ENCODE peak calls at places on chromosomes 3 and 15, in six cellular contexts. One of them, this sample, is unnamed.
A peak's percentile ranks its signal among the peaks of the same experiment; 100 is the strongest.

GRCh38 chr3:178967184-178967532 is 104.5 kb downstream of the ZMAT3 start:
- DNase-seq in H1: no peak
- DNase-seq in CD8-positive, alpha-beta T cell: no peak
- DNase-seq in CD4-positive, alpha-beta T cell: no peak
- DNase-seq in SK-N-SH: no peak
- DNase-seq in endothelial cell: no peak
- DNase-seq in this sample: no peak

GRCh38 chr3:50340404-50341329 is at the start of gene RASSF1:
- DNase-seq in H1: no peak
- DNase-seq in CD8-positive, alpha-beta T cell: peak; percentile 70
- DNase-seq in CD4-positive, alpha-beta T cell: peak; percentile 39
- DNase-seq in SK-N-SH: no peak
- DNase-seq in endothelial cell: no peak
- DNase-seq in this sample: no peak

GRCh38 chr3:78398401-78398800 is 1358.5 kb downstream of the ROBO2 start:
- DNase-seq in H1: no peak
- DNase-seq in CD8-positive, alpha-beta T cell: no peak
- DNase-seq in CD4-positive, alpha-beta T cell: no peak
- DNase-seq in SK-N-SH: no peak
- DNase-seq in endothelial cell: no peak
- DNase-seq in this sample: no peak

GRCh38 chr3:21170964-21171363 is 580.0 kb downstream of the ZNF385D start:
- DNase-seq in H1: peak; percentile 1
- DNase-seq in CD8-positive, alpha-beta T cell: no peak
- DNase-seq in CD4-positive, alpha-beta T cell: no peak
- DNase-seq in SK-N-SH: peak; percentile 17
- DNase-seq in endothelial cell: peak; percentile 43
- DNase-seq in this sample: no peak

GRCh38 chr15:85172846-85173490 is 191.3 kb downstream of the PDE8A start:
- DNase-seq in H1: no peak
- DNase-seq in CD8-positive, alpha-beta T cell: no peak
- DNase-seq in CD4-positive, alpha-beta T cell: no peak
- DNase-seq in SK-N-SH: no peak
- DNase-seq in endothelial cell: no peak
- DNase-seq in this sample: no peak

GRCh38 chr3:102605146-102605545 is 170.3 kb downstream of the ZPLD1 start:
- DNase-seq in H1: no peak
- DNase-seq in CD8-positive, alpha-beta T cell: no peak
- DNase-seq in CD4-positive, alpha-beta T cell: no peak
- DNase-seq in SK-N-SH: no peak
- DNase-seq in endothelial cell: no peak
- DNase-seq in this sample: no peak

GRCh38 chr15:81813215-81813614 is 232.6 kb downstream of the MEX3B start:
- DNase-seq in H1: peak; percentile 9
- DNase-seq in CD8-positive, alpha-beta T cell: no peak
- DNase-seq in CD4-positive, alpha-beta T cell: no peak
- DNase-seq in SK-N-SH: peak; percentile 24
- DNase-seq in endothelial cell: no peak
- DNase-seq in this sample: no peak

GRCh38 chr15:63157891-63158431 is 684 bp upstream of the RPS27L start:
- DNase-seq in H1: no peak
- DNase-seq in CD8-positive, alpha-beta T cell: peak; percentile 35
- DNase-seq in CD4-positive, alpha-beta T cell: no peak
- DNase-seq in SK-N-SH: peak; percentile 80
- DNase-seq in endothelial cell: peak; percentile 46
- DNase-seq in this sample: peak; percentile 30

DNA sequence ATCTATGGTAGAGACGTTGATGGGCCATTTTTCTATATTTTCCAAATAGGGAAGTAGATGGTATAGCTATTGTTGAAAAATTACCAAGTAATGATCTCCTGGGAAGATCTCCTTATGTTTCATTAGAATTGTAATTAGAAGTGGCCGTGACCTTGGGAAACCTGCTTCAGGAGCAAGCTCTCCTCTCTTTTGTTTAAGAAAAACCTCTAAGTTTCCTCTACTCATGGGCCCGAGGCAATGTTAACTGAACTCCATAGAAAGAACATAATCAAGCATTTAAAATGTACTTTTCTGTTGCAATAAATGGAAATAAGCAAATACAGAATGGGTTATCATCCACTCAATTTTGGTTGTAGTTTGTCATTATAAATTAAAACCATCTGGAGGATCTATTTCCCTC is 511.2 kb upstream of the MDFIC2 start:
- DNase-seq in H1: no peak
- DNase-seq in CD8-positive, alpha-beta T cell: no peak
- DNase-seq in CD4-positive, alpha-beta T cell: no peak
- DNase-seq in SK-N-SH: no peak
- DNase-seq in endothelial cell: no peak
- DNase-seq in this sample: no peak
- TF ChIP-seq CTCF in H1: no peak
- TF ChIP-seq CTCF in CD8-positive, alpha-beta T cell: no peak
- TF ChIP-seq CTCF in CD4-positive, alpha-beta T cell: no peak
- TF ChIP-seq CTCF in SK-N-SH: no peak
- TF ChIP-seq CTCF in endothelial cell: no peak
- TF ChIP-seq CTCF in this sample: no peak

DNA sequence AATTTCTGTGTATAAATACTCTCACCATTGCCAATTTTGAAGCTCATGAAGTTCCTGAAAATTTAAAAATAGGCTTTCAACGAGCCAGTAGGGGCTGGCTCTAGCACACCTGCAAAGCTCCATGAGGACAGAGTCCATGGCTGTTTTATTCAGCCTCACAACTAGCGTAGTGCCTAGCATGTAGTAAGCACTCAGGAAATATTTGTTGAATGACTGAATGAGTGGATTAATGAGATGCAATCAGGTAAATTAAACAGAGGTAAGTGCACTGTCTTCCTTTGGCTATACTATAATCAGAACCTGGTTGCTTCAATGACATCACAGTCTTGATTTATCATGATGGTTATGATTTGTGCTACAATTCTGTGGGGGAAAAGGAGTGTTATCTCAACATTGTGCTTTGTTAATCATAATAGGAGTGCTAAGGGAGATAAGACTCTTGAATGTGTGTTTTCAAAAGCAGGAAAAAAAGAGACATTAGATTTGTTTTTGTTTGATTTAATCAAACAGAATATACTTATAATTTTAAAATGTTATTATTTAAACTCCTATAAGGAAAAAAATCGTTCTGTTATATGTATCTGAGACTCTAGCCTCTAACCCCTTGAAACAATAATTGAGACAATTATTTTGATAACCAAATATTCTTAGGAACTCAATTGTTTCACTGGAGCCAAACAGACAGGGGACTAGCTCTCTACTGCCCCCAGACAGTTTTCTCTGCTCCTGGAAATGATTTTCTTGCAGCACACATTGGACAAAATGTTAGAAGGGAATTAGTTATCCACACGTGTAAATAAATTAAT is 171.7 kb upstream of the ATP11B start:
- DNase-seq in H1: no peak
- DNase-seq in CD8-positive, alpha-beta T cell: no peak
- DNase-seq in CD4-positive, alpha-beta T cell: no peak
- DNase-seq in SK-N-SH: peak; percentile 26
- DNase-seq in endothelial cell: no peak
- DNase-seq in this sample: no peak
- TF ChIP-seq CTCF in H1: no peak
- TF ChIP-seq CTCF in CD8-positive, alpha-beta T cell: no peak
- TF ChIP-seq CTCF in CD4-positive, alpha-beta T cell: no peak
- TF ChIP-seq CTCF in SK-N-SH: peak; percentile 44
- TF ChIP-seq CTCF in endothelial cell: peak; percentile 22
- TF ChIP-seq CTCF in this sample: peak; percentile 58

GRCh38 chr15:70356062-70356860 is 258.5 kb upstream of the TLE3 start:
- DNase-seq in H1: no peak
- DNase-seq in CD8-positive, alpha-beta T cell: peak; percentile 7
- DNase-seq in CD4-positive, alpha-beta T cell: no peak
- DNase-seq in SK-N-SH: no peak
- DNase-seq in endothelial cell: no peak
- DNase-seq in this sample: no peak

GRCh38 chr15:70354260-70354894 is 256.7 kb upstream of the TLE3 start:
- DNase-seq in H1: no peak
- DNase-seq in CD8-positive, alpha-beta T cell: no peak
- DNase-seq in CD4-positive, alpha-beta T cell: no peak
- DNase-seq in SK-N-SH: no peak
- DNase-seq in endothelial cell: no peak
- DNase-seq in this sample: no peak

GRCh38 chr15:70356919-70357318 is 259.2 kb upstream of the TLE3 start:
- DNase-seq in H1: no peak
- DNase-seq in CD8-positive, alpha-beta T cell: peak; percentile 9
- DNase-seq in CD4-positive, alpha-beta T cell: no peak
- DNase-seq in SK-N-SH: no peak
- DNase-seq in endothelial cell: no peak
- DNase-seq in this sample: no peak

GRCh38 chr15:70353606-70354259 is 256.0 kb upstream of the TLE3 start:
- DNase-seq in H1: no peak
- DNase-seq in CD8-positive, alpha-beta T cell: no peak
- DNase-seq in CD4-positive, alpha-beta T cell: no peak
- DNase-seq in SK-N-SH: no peak
- DNase-seq in endothelial cell: no peak
- DNase-seq in this sample: no peak

DNA sequence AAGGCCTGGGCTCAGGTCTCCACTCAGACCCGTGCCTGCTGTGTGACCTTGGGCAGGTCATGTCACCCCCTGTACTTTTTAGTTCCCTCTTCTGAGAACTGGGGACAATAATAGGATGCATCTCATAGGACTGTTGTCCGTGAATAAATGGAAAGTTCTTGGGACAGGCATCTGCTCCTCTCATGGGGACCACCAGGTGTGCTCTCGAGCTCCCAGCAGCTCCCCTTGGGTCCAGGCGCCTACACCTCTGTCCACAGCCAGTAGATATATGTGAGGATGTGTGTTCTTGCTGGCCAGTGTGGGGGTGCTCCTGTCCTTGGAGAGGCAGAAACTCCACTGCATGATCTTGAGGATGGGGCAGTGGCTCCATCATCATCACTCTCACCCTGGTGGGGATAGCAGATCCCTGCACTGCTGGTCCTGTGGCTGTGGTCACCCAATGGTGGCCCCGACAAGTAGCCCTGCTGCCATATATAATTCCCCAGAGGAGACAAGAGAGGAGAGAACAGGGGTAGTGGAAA is 257.6 kb upstream of the TLE3 start:
- DNase-seq in H1: no peak
- DNase-seq in CD8-positive, alpha-beta T cell: no peak
- DNase-seq in CD4-positive, alpha-beta T cell: no peak
- DNase-seq in SK-N-SH: peak; percentile 4
- DNase-seq in endothelial cell: no peak
- DNase-seq in this sample: no peak
- TF ChIP-seq CTCF in H1: peak; percentile 27
- TF ChIP-seq CTCF in CD8-positive, alpha-beta T cell: no peak
- TF ChIP-seq CTCF in CD4-positive, alpha-beta T cell: no peak
- TF ChIP-seq CTCF in SK-N-SH: peak; percentile 30
- TF ChIP-seq CTCF in endothelial cell: peak; percentile 19
- TF ChIP-seq CTCF in this sample: peak; percentile 39

DNA sequence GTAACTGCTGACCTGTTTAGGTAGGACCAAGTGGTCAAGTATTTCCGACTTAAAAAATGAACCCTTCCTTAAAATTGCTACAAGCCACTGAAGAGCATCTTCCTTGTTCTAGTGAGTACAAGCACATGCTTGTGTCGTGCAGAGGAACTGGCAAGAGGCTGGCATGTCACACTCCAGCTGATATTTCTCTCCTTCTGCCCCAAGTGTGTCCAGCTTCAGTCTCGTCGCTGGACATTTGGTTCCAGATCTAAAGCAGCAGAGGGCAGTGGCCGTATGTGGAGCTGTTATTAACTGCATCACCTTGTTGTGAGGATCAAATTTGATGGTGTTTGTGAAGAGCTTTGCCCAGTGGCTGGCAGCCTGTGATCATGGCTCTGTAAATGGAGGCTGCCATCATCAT is 9.9 kb downstream of the RBP2 start:
- DNase-seq in H1: no peak
- DNase-seq in CD8-positive, alpha-beta T cell: no peak
- DNase-seq in CD4-positive, alpha-beta T cell: no peak
- DNase-seq in SK-N-SH: no peak
- DNase-seq in endothelial cell: no peak
- DNase-seq in this sample: no peak
- TF ChIP-seq CTCF in H1: no peak
- TF ChIP-seq CTCF in CD8-positive, alpha-beta T cell: no peak
- TF ChIP-seq CTCF in CD4-positive, alpha-beta T cell: no peak
- TF ChIP-seq CTCF in SK-N-SH: no peak
- TF ChIP-seq CTCF in endothelial cell: no peak
- TF ChIP-seq CTCF in this sample: no peak